ENCODE peak calls at places on chromosomes 4 and X, in ten cellular contexts. F is GM23338; H is prostate gland; P is heart right ventricle; J is hepatocyte; Y is cardiac muscle cell; E is CD8-positive, alpha-beta T cell; O is Peyer's patch; K is dorsolateral prefrontal cortex; G is left ventricle myocardium inferior. Q is an unnamed sample.

GRCh38 chrX:104118765-104119164 is 6.4 kb downstream of the ZCCHC18 start:
- DNase-seq in F (peak; percentile 19), H (no peak), P (no peak), J (no peak), Y (no peak), E (no peak), O (no peak), K (no peak), G (no peak), Q (no peak)

GRCh38 chr4:20278195-20278594 is 26.5 kb downstream of the SLIT2 start:
- DNase-seq in F (no peak), H (no peak), P (no peak), J (no peak), Y (no peak), E (no peak), O (no peak), K (no peak), G (no peak), Q (no peak)

GRCh38 chrX:56729152-56729557 is at the start of gene NBDY:
- DNase-seq in F (peak; percentile 46), H (peak; percentile 33), P (peak; percentile 36), J (peak; percentile 57), Y (peak; percentile 52), E (peak; percentile 1), O (peak; percentile 70), K (peak; percentile 52), G (peak; percentile 15), Q (peak; percentile 54)

GRCh38 chr4:48116582-48116981 is 17.5 kb downstream of the TXK start:
- DNase-seq in F (peak; percentile 26), H (no peak), P (no peak), J (no peak), Y (no peak), E (no peak), O (no peak), K (no peak), G (no peak), Q (no peak)

GRCh38 chr4:128303986-128304385 is 16.4 kb upstream of the PGRMC2 start:
- DNase-seq in F (no peak), H (no peak), P (no peak), J (no peak), Y (no peak), E (no peak), O (no peak), K (no peak), G (no peak), Q (no peak)

GRCh38 chr4:81896936-81897335 is 425.2 kb upstream of the RASGEF1B start:
- DNase-seq in F (no peak), H (no peak), P (no peak), J (no peak), Y (no peak), E (no peak), O (peak; percentile 63), K (no peak), G (no peak), Q (no peak)

GRCh38 chr4:25750874-25751273 is 95.2 kb downstream of the SLC34A2 start:
- DNase-seq in F (no peak), H (no peak), P (no peak), J (no peak), Y (no peak), E (no peak), O (no peak), K (no peak), G (no peak), Q (no peak)

GRCh38 chrX:139720136-139720535 is 12.2 kb upstream of the MCF2 start:
- DNase-seq in F (peak; percentile 59), H (no peak), P (no peak), J (no peak), Y (peak; percentile 33), E (no peak), O (no peak), K (no peak), G (no peak), Q (no peak)

GRCh38 chr4:86319390-86319789 is 40.5 kb downstream of the MAPK10 start:
- DNase-seq in F (no peak), H (no peak), P (no peak), J (no peak), Y (no peak), E (no peak), O (no peak), K (no peak), G (no peak), Q (no peak)

GRCh38 chr4:19346636-19347035 is 905.1 kb upstream of the SLIT2 start:
- DNase-seq in F (no peak), H (no peak), P (no peak), J (no peak), Y (no peak), E (no peak), O (no peak), K (no peak), G (no peak), Q (no peak)

GRCh38 chrX:16628954-16629595 is 20.9 kb upstream of the S100G start:
- DNase-seq in F (peak; percentile 75), H (no peak), P (no peak), J (no peak), Y (no peak), E (no peak), O (no peak), K (no peak), G (no peak), Q (no peak)

GRCh38 chrX:138986235-138986634 is 274.7 kb upstream of the FGF13 start:
- DNase-seq in F (no peak), H (no peak), P (no peak), J (no peak), Y (no peak), E (no peak), O (no peak), K (no peak), G (no peak), Q (no peak)

GRCh38 chrX:127884921-127885320 is 167.3 kb downstream of the ACTRT1 start:
- DNase-seq in F (no peak), H (no peak), P (no peak), J (no peak), Y (no peak), E (no peak), O (no peak), K (no peak), G (no peak), Q (no peak)

GRCh38 chr4:120769227-120769626 is 153.3 kb downstream of the PRDM5 start:
- DNase-seq in F (no peak), H (no peak), P (no peak), J (peak; percentile 24), Y (peak; percentile 82), E (no peak), O (no peak), K (no peak), G (no peak), Q (no peak)

GRCh38 chrX:10529344-10529743 is 91.0 kb downstream of the MID1 start:
- DNase-seq in F (no peak), H (no peak), P (no peak), J (no peak), Y (peak; percentile 81), E (no peak), O (no peak), K (no peak), G (no peak), Q (no peak)

GRCh38 chrX:102950908-102951866 is 14.1 kb downstream of the RAB40AL start:
- DNase-seq in F (peak; percentile 60), H (peak; percentile 9), P (peak; percentile 26), J (peak; percentile 42), Y (peak; percentile 50), E (peak; percentile 13), O (peak; percentile 66), K (no peak), G (peak; percentile 13), Q (peak; percentile 0)

GRCh38 chrX:7088968-7089615 is 58.4 kb upstream of the STS start:
- DNase-seq in F (peak; percentile 57), H (no peak), P (no peak), J (peak; percentile 48), Y (no peak), E (no peak), O (peak; percentile 67), K (no peak), G (no peak), Q (no peak)

GRCh38 chr4:113574636-113575103 is 186.9 kb downstream of the CAMK2D start:
- DNase-seq in F (no peak), H (no peak), P (no peak), J (peak; percentile 67), Y (peak; percentile 85), E (no peak), O (no peak), K (no peak), G (no peak), Q (no peak)

GRCh38 chr4:8868321-8869001 is 3.2 kb downstream of the HMX1 start:
- DNase-seq in F (peak; percentile 24), H (no peak), P (no peak), J (no peak), Y (no peak), E (no peak), O (no peak), K (no peak), G (no peak), Q (no peak)
- H3K27ac ChIP-seq in F (no peak overlapping the region), H (no peak overlapping the region), P (no peak overlapping the region), J (no peak overlapping the region), Y (no peak overlapping the region), E (no peak overlapping the region), O (no peak overlapping the region), K (no peak overlapping the region), G (no peak overlapping the region), Q (no peak overlapping the region)

GRCh38 chrX:26562156-26562555 is 346.2 kb downstream of the MAGEB5 start:
- DNase-seq in F (no peak), H (no peak), P (no peak), J (no peak), Y (no peak), E (no peak), O (no peak), K (no peak), G (no peak), Q (no peak)
- H3K27ac ChIP-seq in F (no peak overlapping the region), H (no peak overlapping the region), P (no peak overlapping the region), J (no peak overlapping the region), Y (no peak overlapping the region), E (no peak overlapping the region), O (no peak overlapping the region), K (no peak overlapping the region), G (no peak overlapping the region), Q (no peak overlapping the region)

DNA sequence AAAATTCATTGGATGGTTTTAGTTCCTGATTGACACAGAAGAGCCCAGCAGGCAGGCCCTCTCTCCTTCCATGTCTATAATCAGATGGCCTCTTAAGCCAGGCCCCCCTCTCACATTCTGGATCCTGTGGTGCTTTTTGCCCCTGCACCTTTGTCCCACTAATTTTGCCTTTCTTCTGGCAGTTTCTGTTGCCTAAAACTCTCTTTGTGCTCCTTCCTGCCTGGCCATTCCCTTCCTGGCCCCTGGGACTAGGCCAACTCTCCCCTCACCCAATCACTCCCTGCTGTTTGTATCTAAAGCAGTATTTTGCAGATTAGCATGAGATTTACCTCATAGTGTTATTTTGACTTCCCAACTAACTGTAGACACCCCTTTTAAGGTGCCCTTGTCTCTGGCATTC is 42.7 kb upstream of the DDX3X start:
- DNase-seq in F (peak; percentile 27), H (no peak), P (no peak), J (no peak), Y (no peak), E (no peak), O (no peak), K (no peak), G (no peak), Q (no peak)
- H3K27ac ChIP-seq in F (peak overlapping the region; percentile 86), H (no peak overlapping the region), P (no peak overlapping the region), J (no peak overlapping the region), Y (no peak overlapping the region), E (no peak overlapping the region), O (no peak overlapping the region), K (no peak overlapping the region), G (no peak overlapping the region), Q (no peak overlapping the region)

DNA sequence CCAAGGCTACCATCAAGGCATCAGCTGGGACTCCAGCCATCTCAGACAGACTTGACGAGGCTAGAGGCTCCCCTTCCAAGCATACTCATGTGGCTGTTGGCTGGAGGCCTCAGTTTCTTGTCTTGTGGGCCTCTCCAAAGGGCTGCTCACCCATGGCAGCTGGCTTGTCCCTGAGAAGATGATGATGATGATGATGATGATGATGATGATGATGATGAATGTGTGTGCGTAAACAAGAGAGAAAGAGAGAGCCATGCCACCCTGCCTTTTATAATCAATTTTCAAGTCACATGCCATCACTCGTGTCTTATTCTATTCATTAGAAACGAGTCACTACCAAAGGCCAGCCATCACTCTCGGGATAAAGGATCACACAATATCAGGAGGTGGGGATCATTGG is 60.5 kb upstream of the ADGRG2 start:
- DNase-seq in F (no peak), H (no peak), P (no peak), J (no peak), Y (no peak), E (no peak), O (no peak), K (no peak), G (no peak), Q (no peak)
- H3K27ac ChIP-seq in F (no peak overlapping the region), H (no peak overlapping the region), P (no peak overlapping the region), J (peak overlapping the region; percentile 69), Y (no peak overlapping the region), E (no peak overlapping the region), O (no peak overlapping the region), K (no peak overlapping the region), G (no peak overlapping the region), Q (no peak overlapping the region)

Q was measured in substantia nigra.